ENCODE peak calls at places on chromosomes 4 and X, in four cellular contexts. J is ascending aorta; D is tibial artery; A is activated CD4-positive, alpha-beta T cell treated with anti-CD3 and anti-CD28 coated beads, Interleukin-2, amount 10 ng/mL, durations not matched to agents 7 days and 5 days. G is an unnamed sample.

GRCh38 chr4:186719925-186720694 is 3.5 kb downstream of the FAT1 start:
- DNase-seq in J (no peak), D (no peak), A (no peak), G (no peak)

GRCh38 chr4:67437974-67438713 is 107.2 kb downstream of the CENPC start:
- DNase-seq in J (no peak), D (no peak), A (no peak), G (no peak)

GRCh38 chr4:42638276-42638675 is 18.6 kb downstream of the ATP8A1 start:
- DNase-seq in J (no peak), D (no peak), A (no peak), G (no peak)

GRCh38 chr4:29853843-29854242 is 866.3 kb upstream of the PCDH7 start:
- DNase-seq in J (no peak), D (no peak), A (no peak), G (no peak)

GRCh38 chr4:37978509-37978908 is 18.3 kb downstream of the PTTG2 start:
- DNase-seq in J (no peak), D (no peak), A (no peak), G (no peak)

GRCh38 chr4:80202784-80203553 is 5.7 kb downstream of the PRDM8 start:
- DNase-seq in J (no peak), D (no peak), A (peak), G (peak)

GRCh38 chrX:68415289-68415688 is 18.0 kb downstream of the OPHN1 start:
- DNase-seq in J (no peak), D (no peak), A (no peak), G (no peak)

GRCh38 chr4:140743194-140743931 is 12.8 kb downstream of the TBC1D9 start:
- DNase-seq in J (no peak), D (no peak), A (no peak), G (no peak)

GRCh38 chr4:8906991-8907595 is 35.5 kb upstream of the HMX1 start:
- DNase-seq in J (peak), D (peak), A (no peak), G (peak)

GRCh38 chrX:137425273-137425902 is 140.5 kb upstream of the ZIC3 start:
- DNase-seq in J (no peak), D (no peak), A (no peak), G (no peak)

GRCh38 chr4:2256781-2257191 is 5.1 kb downstream of the MXD4 start:
- DNase-seq in J (peak), D (peak), A (peak), G (peak)

GRCh38 chrX:29555465-29556091 is 659.8 kb upstream of the MAGEB2 start:
- DNase-seq in J (no peak), D (no peak), A (no peak), G (no peak)

G was measured in sigmoid colon.